ENCODE peak calls at places on chromosome 21, in four cellular contexts. One of them, this sample, is unnamed. For H3K36me3, the result is how much of the 10 kb centered on the place peaks cover.

GRCh38 chr21:35850029-35850428 is 210.3 kb downstream of the SETD4 start:
- DNase-seq in OCI-LY7: no peak
- DNase-seq in sigmoid colon: no peak
- DNase-seq in ovary: no peak
- DNase-seq in this sample: peak

GRCh38 chr21:37758997-37759396 is 157.3 kb downstream of the KCNJ6 start:
- DNase-seq in OCI-LY7: peak
- DNase-seq in ovary: no peak
- DNase-seq in sigmoid colon: no peak
- DNase-seq in this sample: peak

GRCh38 chr21:31972622-31973021 is 99.8 kb downstream of the HUNK start:
- DNase-seq in OCI-LY7: no peak
- DNase-seq in ovary: no peak
- DNase-seq in sigmoid colon: no peak
- DNase-seq in this sample: no peak

GRCh38 chr21:43034098-43034497 is 41.5 kb downstream of the CBS start:
- DNase-seq in sigmoid colon: no peak
- DNase-seq in ovary: no peak
- DNase-seq in OCI-LY7: no peak
- DNase-seq in this sample: no peak

GRCh38 chr21:8988696-8989095 is 1532.7 kb upstream of the TPTE start:
- DNase-seq in sigmoid colon: no peak
- DNase-seq in ovary: no peak
- DNase-seq in OCI-LY7: no peak
- DNase-seq in this sample: no peak

GRCh38 chr21:35002879-35003722 is 46.0 kb downstream of the RUNX1 start:
- DNase-seq in OCI-LY7: no peak
- DNase-seq in ovary: no peak
- DNase-seq in sigmoid colon: no peak
- DNase-seq in this sample: peak

GRCh38 chr21:36347962-36348328 is 27.9 kb downstream of the MORC3 start:
- DNase-seq in OCI-LY7: no peak
- DNase-seq in sigmoid colon: no peak
- DNase-seq in ovary: no peak
- DNase-seq in this sample: no peak

GRCh38 chr21:38639782-38640750 is 141.8 kb upstream of the ERG start:
- DNase-seq in sigmoid colon: no peak
- DNase-seq in ovary: no peak
- DNase-seq in OCI-LY7: no peak
- DNase-seq in this sample: no peak

GRCh38 chr21:38820471-38821239 is 14.9 kb downstream of the ETS2 start:
- DNase-seq in OCI-LY7: no peak
- DNase-seq in ovary: no peak
- DNase-seq in sigmoid colon: no peak
- DNase-seq in this sample: no peak

GRCh38 chr21:15904389-15904788 is 174.6 kb downstream of the USP25 start:
- DNase-seq in ovary: no peak
- DNase-seq in OCI-LY7: no peak
- DNase-seq in sigmoid colon: no peak
- DNase-seq in this sample: no peak

GRCh38 chr21:39668369-39668768 is 55.6 kb downstream of the B3GALT5 start:
- DNase-seq in OCI-LY7: no peak
- DNase-seq in ovary: no peak
- DNase-seq in sigmoid colon: no peak
- DNase-seq in this sample: no peak

GRCh38 chr21:22120616-22121266 is 1122.5 kb downstream of the NCAM2 start:
- DNase-seq in sigmoid colon: no peak
- DNase-seq in OCI-LY7: peak
- DNase-seq in ovary: no peak
- DNase-seq in this sample: no peak

GRCh38 chr21:32048353-32048752 is 175.5 kb downstream of the HUNK start:
- DNase-seq in OCI-LY7: no peak
- DNase-seq in sigmoid colon: no peak
- DNase-seq in ovary: no peak
- DNase-seq in this sample: no peak

GRCh38 chr21:24658926-24659325 is 948.4 kb downstream of the MRPL39 start:
- DNase-seq in OCI-LY7: no peak
- DNase-seq in ovary: no peak
- DNase-seq in sigmoid colon: no peak
- DNase-seq in this sample: no peak

GRCh38 chr21:21018841-21019240 is 20.6 kb downstream of the NCAM2 start:
- DNase-seq in OCI-LY7: no peak
- DNase-seq in sigmoid colon: no peak
- DNase-seq in ovary: no peak
- DNase-seq in this sample: no peak

GRCh38 chr21:17921579-17922530 is 102.7 kb upstream of the C21orf91 start:
- DNase-seq in OCI-LY7: no peak
- DNase-seq in sigmoid colon: no peak
- DNase-seq in ovary: no peak
- DNase-seq in this sample: peak

GRCh38 chr21:43916691-43917514 is 51.9 kb downstream of the AGPAT3 start:
- DNase-seq in OCI-LY7: no peak
- DNase-seq in ovary: peak
- DNase-seq in sigmoid colon: peak
- DNase-seq in this sample: no peak

GRCh38 chr21:16069713-16070112 is 339.9 kb downstream of the USP25 start:
- DNase-seq in sigmoid colon: no peak
- DNase-seq in ovary: no peak
- DNase-seq in OCI-LY7: no peak
- DNase-seq in this sample: no peak

GRCh38 chr21:20292280-20292679 is 705.9 kb upstream of the NCAM2 start:
- DNase-seq in OCI-LY7: no peak
- DNase-seq in ovary: no peak
- DNase-seq in sigmoid colon: no peak
- DNase-seq in this sample: no peak

DNA sequence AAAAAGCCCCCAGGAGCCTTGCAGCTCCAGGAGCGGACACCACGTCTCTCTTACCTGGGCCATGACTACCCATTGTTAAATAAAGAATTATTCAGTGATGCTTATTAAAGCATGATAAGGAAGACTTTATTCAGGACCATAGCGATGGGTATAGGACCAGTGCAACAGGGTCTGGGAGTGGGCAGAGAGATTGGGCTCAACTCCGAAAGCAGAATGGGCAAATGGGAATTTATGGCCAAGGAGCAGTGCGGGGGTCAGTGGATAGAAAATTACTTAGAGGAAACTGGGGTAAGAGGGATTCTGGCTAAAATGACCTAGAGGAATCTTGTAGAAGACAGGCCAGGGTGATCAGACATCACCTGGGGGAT is 580 bp upstream of the ATP5PO start:
- DNase-seq in OCI-LY7: no peak
- DNase-seq in sigmoid colon: no peak
- DNase-seq in ovary: no peak
- DNase-seq in this sample: no peak
- H3K27ac ChIP-seq in OCI-LY7: no peak
- H3K27ac ChIP-seq in sigmoid colon: peak
- H3K27ac ChIP-seq in ovary: no peak
- H3K27ac ChIP-seq in this sample: peak

GRCh38 chr21:45498646-45499000 is 43.6 kb downstream of the SLC19A1 start:
- DNase-seq in sigmoid colon: no peak
- DNase-seq in ovary: no peak
- DNase-seq in OCI-LY7: no peak
- DNase-seq in this sample: no peak
- TF ChIP-seq CTCF in sigmoid colon: no peak
- TF ChIP-seq CTCF in ovary: no peak
- TF ChIP-seq CTCF in OCI-LY7: no peak
- TF ChIP-seq CTCF in this sample: no peak

DNA sequence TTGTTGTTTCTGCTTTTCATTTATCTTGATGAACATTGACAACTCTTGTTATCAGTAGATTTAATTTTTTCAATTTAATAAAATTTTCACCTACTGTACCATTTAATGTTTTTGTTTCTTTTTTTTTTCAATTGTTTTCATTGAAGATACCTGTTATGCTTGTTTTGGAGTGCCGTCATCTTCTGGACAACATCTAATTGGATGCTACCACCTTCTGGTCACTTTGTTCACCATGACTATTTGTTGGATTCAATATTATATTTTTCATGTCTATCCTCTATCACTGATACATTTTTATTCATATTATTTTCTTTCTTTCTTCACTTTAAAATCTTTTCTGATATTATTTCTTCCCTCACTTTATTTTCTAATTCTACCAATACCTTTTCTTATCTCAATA is 14.0 kb downstream of the KRTAP21-2 start:
- DNase-seq in OCI-LY7: no peak
- DNase-seq in sigmoid colon: no peak
- DNase-seq in ovary: no peak
- DNase-seq in this sample: no peak
- H3K36me3 ChIP-seq in OCI-LY7: under half
- H3K36me3 ChIP-seq in sigmoid colon: under half
- H3K36me3 ChIP-seq in ovary: under half
- H3K36me3 ChIP-seq in this sample: under half

GRCh38 chr21:41956926-41957729 is 3.3 kb upstream of the C2CD2 start:
- DNase-seq in ovary: peak
- DNase-seq in OCI-LY7: no peak
- DNase-seq in sigmoid colon: peak
- DNase-seq in this sample: peak

GRCh38 chr21:41954654-41955499 is 1.1 kb upstream of the C2CD2 start:
- DNase-seq in OCI-LY7: no peak
- DNase-seq in sigmoid colon: no peak
- DNase-seq in ovary: no peak
- DNase-seq in this sample: no peak

GRCh38 chr21:41953831-41954653 is at the start of gene C2CD2:
- DNase-seq in OCI-LY7: no peak
- DNase-seq in sigmoid colon: peak
- DNase-seq in ovary: peak
- DNase-seq in this sample: no peak

GRCh38 chr21:41953249-41953830 is 478 bp downstream of the C2CD2 start:
- DNase-seq in sigmoid colon: no peak
- DNase-seq in ovary: peak
- DNase-seq in OCI-LY7: no peak
- DNase-seq in this sample: no peak

GRCh38 chr21:41955516-41955915 is 1.7 kb upstream of the C2CD2 start:
- DNase-seq in ovary: no peak
- DNase-seq in OCI-LY7: no peak
- DNase-seq in sigmoid colon: no peak
- DNase-seq in this sample: no peak
- H3K27ac ChIP-seq in ovary: no peak
- H3K27ac ChIP-seq in OCI-LY7: no peak
- H3K27ac ChIP-seq in sigmoid colon: no peak
- H3K27ac ChIP-seq in this sample: no peak

GRCh38 chr21:41441546-41441945 is 15.5 kb downstream of the MX1 start:
- DNase-seq in ovary: no peak
- DNase-seq in OCI-LY7: no peak
- DNase-seq in sigmoid colon: no peak
- DNase-seq in this sample: no peak
- TF ChIP-seq CTCF in ovary: no peak
- TF ChIP-seq CTCF in OCI-LY7: no peak
- TF ChIP-seq CTCF in sigmoid colon: no peak
- TF ChIP-seq CTCF in this sample: no peak

GRCh38 chr21:14554948-14555347 is 8.8 kb upstream of the SAMSN1 start:
- DNase-seq in OCI-LY7: no peak
- DNase-seq in ovary: no peak
- DNase-seq in sigmoid colon: no peak
- DNase-seq in this sample: peak

GRCh38 chr21:14560555-14560954 is 14.4 kb upstream of the SAMSN1 start:
- DNase-seq in OCI-LY7: no peak
- DNase-seq in sigmoid colon: no peak
- DNase-seq in ovary: no peak
- DNase-seq in this sample: no peak

GRCh38 chr21:14559144-14559543 is 13.0 kb upstream of the SAMSN1 start:
- DNase-seq in ovary: no peak
- DNase-seq in OCI-LY7: no peak
- DNase-seq in sigmoid colon: no peak
- DNase-seq in this sample: no peak

GRCh38 chr21:14560139-14560538 is 14.0 kb upstream of the SAMSN1 start:
- DNase-seq in OCI-LY7: no peak
- DNase-seq in ovary: no peak
- DNase-seq in sigmoid colon: no peak
- DNase-seq in this sample: no peak

DNA sequence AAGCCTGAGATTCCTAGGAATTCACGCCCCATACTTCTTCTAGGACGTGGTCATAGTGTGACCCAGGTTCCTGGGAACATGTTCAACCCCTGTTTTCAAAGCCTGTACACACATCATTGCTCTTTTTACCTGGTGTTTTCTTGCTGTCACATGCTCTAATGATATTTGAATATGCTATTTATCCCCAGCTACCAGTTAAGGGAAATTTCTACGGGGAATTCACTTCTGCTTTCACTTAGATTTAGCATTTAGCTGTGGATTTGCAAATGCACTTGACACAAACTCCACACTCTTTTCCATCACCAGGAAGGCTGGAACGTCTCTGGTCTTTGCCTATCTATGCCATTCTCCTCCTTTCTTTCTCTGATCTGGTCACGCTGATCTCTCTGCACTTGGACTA is 11.3 kb upstream of the SAMSN1 start:
- DNase-seq in sigmoid colon: no peak
- DNase-seq in OCI-LY7: no peak
- DNase-seq in ovary: no peak
- DNase-seq in this sample: no peak
- H3K36me3 ChIP-seq in sigmoid colon: under half
- H3K36me3 ChIP-seq in OCI-LY7: under half
- H3K36me3 ChIP-seq in ovary: under half
- H3K36me3 ChIP-seq in this sample: under half

GRCh38 chr21:25938673-25939395 is 204.1 kb downstream of the GABPA start:
- DNase-seq in sigmoid colon: no peak
- DNase-seq in ovary: no peak
- DNase-seq in OCI-LY7: no peak
- DNase-seq in this sample: no peak
- H3K27ac ChIP-seq in sigmoid colon: no peak
- H3K27ac ChIP-seq in ovary: no peak
- H3K27ac ChIP-seq in OCI-LY7: no peak
- H3K27ac ChIP-seq in this sample: no peak

This sample was measured in brain microvascular endothelial cell.